ENCODE peak calls at places on chromosome 5, in eight cellular contexts. Q, O, L, E, S, I, B and A are unnamed samples.

GRCh38 chr5:173499471-173500212 is 116.8 kb downstream of the BOD1 start:
- DNase-seq in Q (peak; percentile 83), O (no peak), L (no peak), E (no peak), S (no peak), I (peak; percentile 30), B (no peak), A (no peak)

GRCh38 chr5:3606121-3606831 is 10.6 kb downstream of the IRX1 start:
- DNase-seq in Q (no peak), O (no peak), L (no peak), E (no peak), S (peak; percentile 90), I (no peak), B (no peak), A (no peak)

GRCh38 chr5:33994845-33995244 is 10.4 kb upstream of the SLC45A2 start:
- DNase-seq in Q (no peak), O (no peak), L (peak; percentile 76), E (no peak), S (no peak), I (no peak), B (no peak), A (no peak)

GRCh38 chr5:52760695-52761366 is 26.9 kb upstream of the ITGA1 start:
- DNase-seq in Q (no peak), O (no peak), L (no peak), E (no peak), S (no peak), I (no peak), B (no peak), A (no peak)

GRCh38 chr5:52690236-52690685 is 97.5 kb upstream of the ITGA1 start:
- DNase-seq in Q (no peak), O (no peak), L (peak; percentile 65), E (no peak), S (no peak), I (no peak), B (no peak), A (no peak)

GRCh38 chr5:153496835-153497234 is 6.4 kb downstream of the GRIA1 start:
- DNase-seq in Q (no peak), O (no peak), L (peak; percentile 57), E (no peak), S (peak; percentile 39), I (no peak), B (no peak), A (no peak)

GRCh38 chr5:101678494-101679193 is 617.4 kb downstream of the SLCO4C1 start:
- DNase-seq in Q (peak; percentile 60), O (no peak), L (peak; percentile 47), E (peak; percentile 70), S (peak; percentile 81), I (peak; percentile 60), B (peak; percentile 17), A (no peak)

GRCh38 chr5:137649228-137649890 is 86.5 kb downstream of the KLHL3 start:
- DNase-seq in Q (no peak), O (no peak), L (peak; percentile 60), E (no peak), S (no peak), I (no peak), B (no peak), A (no peak)

GRCh38 chr5:43396762-43397304 is 15.4 kb downstream of the CCL28 start:
- DNase-seq in Q (peak; percentile 66), O (peak; percentile 44), L (no peak), E (peak; percentile 64), S (peak; percentile 3), I (peak; percentile 19), B (peak; percentile 14), A (peak; percentile 64)

GRCh38 chr5:173530547-173530946 is 85.9 kb downstream of the BOD1 start:
- DNase-seq in Q (no peak), O (no peak), L (no peak), E (no peak), S (peak; percentile 30), I (no peak), B (no peak), A (no peak)

GRCh38 chr5:68682400-68683152 is 411.2 kb upstream of the SLC30A5 start:
- DNase-seq in Q (peak; percentile 27), O (no peak), L (no peak), E (peak; percentile 79), S (no peak), I (no peak), B (no peak), A (no peak)

GRCh38 chr5:80234311-80234948 is 21.4 kb downstream of the SERINC5 start:
- DNase-seq in Q (no peak), O (no peak), L (no peak), E (no peak), S (no peak), I (no peak), B (no peak), A (peak; percentile 54)

GRCh38 chr5:168217497-168217896 is 73.9 kb upstream of the WWC1 start:
- DNase-seq in Q (no peak), O (no peak), L (no peak), E (peak; percentile 54), S (no peak), I (no peak), B (no peak), A (no peak)

GRCh38 chr5:158895573-158895972 is 204.1 kb downstream of the EBF1 start:
- DNase-seq in Q (no peak), O (no peak), L (no peak), E (no peak), S (no peak), I (no peak), B (no peak), A (no peak)

GRCh38 chr5:1474875-1475543 is 29.8 kb upstream of the SLC6A3 start:
- DNase-seq in Q (no peak), O (no peak), L (no peak), E (no peak), S (no peak), I (no peak), B (peak; percentile 8), A (no peak)

GRCh38 chr5:1031306-1031959 is 22.8 kb downstream of the NKD2 start:
- DNase-seq in Q (no peak), O (no peak), L (no peak), E (no peak), S (no peak), I (no peak), B (no peak), A (no peak)

DNA sequence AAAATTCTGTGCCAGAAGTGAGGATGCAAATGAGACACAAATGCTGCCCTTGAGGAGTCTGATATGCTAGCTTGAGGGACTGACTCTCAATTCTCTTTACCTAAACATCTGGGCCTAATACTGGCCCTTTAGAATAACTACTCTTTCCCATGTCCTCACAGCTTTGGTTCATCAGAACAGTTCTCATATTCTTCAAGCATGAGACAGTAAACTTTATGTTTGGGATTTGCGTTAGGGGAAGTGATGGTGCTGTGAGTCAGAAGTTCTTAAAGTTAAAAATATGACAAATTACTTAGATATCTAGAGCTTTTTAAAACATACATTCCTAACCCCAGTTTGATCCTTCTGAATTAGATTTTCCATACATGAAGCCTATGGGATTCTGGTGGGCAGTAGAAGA is 665.0 kb upstream of the RGMB start:
- DNase-seq in Q (no peak), O (no peak), L (peak; percentile 99), E (no peak), S (no peak), I (no peak), B (no peak), A (no peak)
- H3K27ac ChIP-seq in Q (no peak overlapping the region), O (no peak overlapping the region), L (peak overlapping the region; percentile 75), E (no peak overlapping the region), S (no peak overlapping the region), I (no peak overlapping the region), B (no peak overlapping the region), A (no peak overlapping the region)

GRCh38 chr5:57414857-57415256 is 67.8 kb downstream of the ACTBL2 start:
- DNase-seq in Q (no peak), O (no peak), L (peak; percentile 22), E (no peak), S (no peak), I (no peak), B (no peak), A (no peak)

GRCh38 chr5:57410374-57411320 is 72.0 kb downstream of the ACTBL2 start:
- DNase-seq in Q (no peak), O (no peak), L (no peak), E (no peak), S (no peak), I (no peak), B (no peak), A (no peak)

GRCh38 chr5:57412680-57413079 is 69.9 kb downstream of the ACTBL2 start:
- DNase-seq in Q (no peak), O (no peak), L (no peak), E (no peak), S (no peak), I (no peak), B (no peak), A (no peak)

GRCh38 chr5:57413145-57413544 is 69.5 kb downstream of the ACTBL2 start:
- DNase-seq in Q (no peak), O (no peak), L (no peak), E (no peak), S (no peak), I (no peak), B (no peak), A (no peak)

GRCh38 chr5:57412010-57412409 is 70.6 kb downstream of the ACTBL2 start:
- DNase-seq in Q (no peak), O (no peak), L (peak; percentile 83), E (no peak), S (no peak), I (no peak), B (no peak), A (no peak)
- H3K27ac ChIP-seq in Q (no peak overlapping the region), O (no peak overlapping the region), L (peak overlapping the region; percentile 46), E (no peak overlapping the region), S (no peak overlapping the region), I (no peak overlapping the region), B (no peak overlapping the region), A (no peak overlapping the region)

DNA sequence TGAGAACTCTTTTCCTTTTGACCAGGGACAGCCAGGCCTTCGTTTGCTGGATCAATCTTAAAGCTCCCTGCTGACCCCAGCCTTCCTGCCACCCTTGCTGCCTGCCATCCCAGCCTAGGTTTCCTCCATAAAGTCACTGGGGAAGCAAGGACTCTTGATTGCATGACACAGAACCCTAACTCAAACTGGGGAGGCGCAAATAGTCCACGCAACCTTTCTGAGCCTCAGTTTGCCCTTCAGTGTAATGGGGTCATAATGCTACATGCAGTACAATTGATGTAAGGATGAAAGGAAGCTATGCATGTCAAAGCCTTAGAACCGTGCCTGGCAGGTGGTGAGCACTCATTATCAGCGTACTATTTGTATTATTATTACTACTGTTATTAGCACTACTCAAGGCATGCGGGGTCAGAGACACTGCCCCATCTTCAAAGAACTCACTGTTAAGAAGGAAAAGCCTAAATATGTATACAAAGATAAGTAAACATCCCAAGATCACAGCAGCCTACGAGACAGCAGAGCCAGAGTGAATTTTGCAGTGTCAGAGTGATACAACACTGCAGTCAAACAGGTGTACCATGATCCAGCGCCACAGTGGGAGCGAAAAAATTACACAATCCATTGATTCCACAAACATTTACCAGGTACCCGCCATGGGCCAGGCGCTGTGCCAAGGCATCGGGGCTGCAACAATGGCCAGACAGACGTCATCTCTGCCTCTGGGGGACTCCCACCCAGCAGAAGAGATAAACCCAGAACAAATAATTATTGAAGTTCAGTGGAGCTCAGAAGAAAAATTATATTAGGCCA is 16.9 kb upstream of the CPLX2 start:
- DNase-seq in Q (peak; percentile 33), O (no peak), L (no peak), E (no peak), S (no peak), I (no peak), B (no peak), A (no peak)
- H3K27ac ChIP-seq in Q (no peak overlapping the region), O (no peak overlapping the region), L (no peak overlapping the region), E (no peak overlapping the region), S (no peak overlapping the region), I (no peak overlapping the region), B (no peak overlapping the region), A (no peak overlapping the region)

DNA sequence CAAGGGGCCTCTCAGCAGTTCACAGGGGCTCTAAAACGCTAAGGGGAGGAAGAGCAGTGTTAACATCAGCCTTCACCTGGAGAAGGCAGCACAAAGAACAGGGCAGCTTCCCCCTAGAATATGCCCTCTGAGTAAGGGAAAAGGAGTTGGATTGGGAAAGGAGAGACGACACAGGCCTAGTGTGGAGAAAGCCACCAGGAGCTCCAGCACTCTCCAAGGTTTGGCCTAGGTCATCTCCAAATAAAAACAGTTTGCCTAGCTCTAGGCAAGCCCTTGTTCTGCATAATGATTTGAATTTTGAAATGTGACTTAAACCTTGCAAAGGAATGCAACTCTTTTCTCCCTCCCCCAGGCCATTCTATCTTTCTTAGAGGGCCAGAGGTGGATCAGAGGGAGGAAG is 100.0 kb upstream of the SSBP2 start:
- DNase-seq in Q (no peak), O (no peak), L (no peak), E (no peak), S (no peak), I (no peak), B (no peak), A (no peak)
- H3K27ac ChIP-seq in Q (peak overlapping the region; percentile 37), O (peak overlapping the region; percentile 51), L (peak overlapping the region; percentile 94), E (peak overlapping the region; percentile 94), S (peak overlapping the region; percentile 98), I (peak overlapping the region; percentile 90), B (peak overlapping the region; percentile 86), A (peak overlapping the region; percentile 64)